ENCODE peak calls at places on chromosomes 12 and 14, in seven cellular contexts. One of them, this sample, is unnamed.

GRCh38 chr14:30921305-30921704 is 46.9 kb downstream of the COCH start:
- DNase-seq in HCT116: no peak
- DNase-seq in SK-N-SH: no peak
- DNase-seq in K562: no peak
- DNase-seq in H1: no peak
- DNase-seq in HepG2: no peak
- DNase-seq in GM12878: no peak
- DNase-seq in this sample: no peak

GRCh38 chr14:26709019-26709418 is 111.2 kb upstream of the NOVA1 start:
- DNase-seq in HepG2: no peak
- DNase-seq in H1: no peak
- DNase-seq in SK-N-SH: no peak
- DNase-seq in GM12878: no peak
- DNase-seq in HCT116: no peak
- DNase-seq in K562: no peak
- DNase-seq in this sample: no peak

GRCh38 chr12:50081096-50081808 is 3.9 kb upstream of the SMARCD1 start:
- DNase-seq in H1: no peak
- DNase-seq in SK-N-SH: no peak
- DNase-seq in HCT116: no peak
- DNase-seq in K562: no peak
- DNase-seq in GM12878: no peak
- DNase-seq in HepG2: no peak
- DNase-seq in this sample: no peak

GRCh38 chr12:52650520-52651081 is 1.4 kb downstream of the KRT2 start:
- DNase-seq in H1: no peak
- DNase-seq in SK-N-SH: no peak
- DNase-seq in K562: no peak
- DNase-seq in HepG2: no peak
- DNase-seq in GM12878: no peak
- DNase-seq in HCT116: no peak
- DNase-seq in this sample: no peak

GRCh38 chr12:13275366-13275765 is 78.8 kb downstream of the EMP1 start:
- DNase-seq in HepG2: no peak
- DNase-seq in SK-N-SH: no peak
- DNase-seq in HCT116: no peak
- DNase-seq in H1: no peak
- DNase-seq in GM12878: no peak
- DNase-seq in K562: no peak
- DNase-seq in this sample: no peak

GRCh38 chr14:23056956-23057756 is at the start of gene CDH24:
- DNase-seq in HepG2: no peak
- DNase-seq in K562: peak; percentile 90
- DNase-seq in HCT116: no peak
- DNase-seq in SK-N-SH: peak; percentile 90
- DNase-seq in GM12878: no peak
- DNase-seq in H1: peak; percentile 83
- DNase-seq in this sample: peak; percentile 81

GRCh38 chr12:131430158-131430772 is 280.6 kb upstream of the SFSWAP start:
- DNase-seq in K562: no peak
- DNase-seq in H1: no peak
- DNase-seq in HepG2: no peak
- DNase-seq in GM12878: no peak
- DNase-seq in HCT116: no peak
- DNase-seq in SK-N-SH: no peak
- DNase-seq in this sample: no peak

GRCh38 chr12:20524113-20524512 is 155.8 kb downstream of the PDE3A start:
- DNase-seq in SK-N-SH: no peak
- DNase-seq in HCT116: no peak
- DNase-seq in HepG2: no peak
- DNase-seq in GM12878: no peak
- DNase-seq in K562: no peak
- DNase-seq in H1: no peak
- DNase-seq in this sample: no peak

GRCh38 chr12:111998015-111998414 is 14.9 kb downstream of the TMEM116 start:
- DNase-seq in H1: no peak
- DNase-seq in HepG2: no peak
- DNase-seq in SK-N-SH: no peak
- DNase-seq in K562: no peak
- DNase-seq in HCT116: no peak
- DNase-seq in GM12878: no peak
- DNase-seq in this sample: no peak

GRCh38 chr12:68904351-68904982 is 28.5 kb downstream of the CPM start:
- DNase-seq in GM12878: no peak
- DNase-seq in H1: no peak
- DNase-seq in HCT116: no peak
- DNase-seq in SK-N-SH: no peak
- DNase-seq in K562: no peak
- DNase-seq in HepG2: no peak
- DNase-seq in this sample: no peak

GRCh38 chr14:41925409-41925808 is 318.7 kb downstream of the LRFN5 start:
- DNase-seq in K562: no peak
- DNase-seq in GM12878: no peak
- DNase-seq in HCT116: peak; percentile 10
- DNase-seq in SK-N-SH: no peak
- DNase-seq in HepG2: peak; percentile 28
- DNase-seq in H1: no peak
- DNase-seq in this sample: peak; percentile 70

GRCh38 chr14:53306267-53306721 is 153.2 kb upstream of the DDHD1 start:
- DNase-seq in HCT116: peak; percentile 28
- DNase-seq in SK-N-SH: peak; percentile 44
- DNase-seq in GM12878: no peak
- DNase-seq in K562: peak; percentile 30
- DNase-seq in H1: peak; percentile 61
- DNase-seq in HepG2: peak; percentile 19
- DNase-seq in this sample: peak; percentile 57

GRCh38 chr14:76958975-76959710 is 69.4 kb downstream of the IRF2BPL start:
- DNase-seq in HCT116: peak; percentile 64
- DNase-seq in H1: no peak
- DNase-seq in HepG2: peak; percentile 81
- DNase-seq in GM12878: peak; percentile 79
- DNase-seq in SK-N-SH: peak; percentile 77
- DNase-seq in K562: peak; percentile 82
- DNase-seq in this sample: peak; percentile 42

GRCh38 chr14:104883681-104884361 is 18.8 kb downstream of the CEP170B start:
- DNase-seq in HepG2: no peak
- DNase-seq in HCT116: no peak
- DNase-seq in H1: no peak
- DNase-seq in GM12878: no peak
- DNase-seq in SK-N-SH: no peak
- DNase-seq in K562: no peak
- DNase-seq in this sample: no peak

GRCh38 chr14:104881369-104881979 is 16.4 kb downstream of the CEP170B start:
- DNase-seq in HCT116: no peak
- DNase-seq in GM12878: no peak
- DNase-seq in SK-N-SH: peak; percentile 75
- DNase-seq in H1: no peak
- DNase-seq in HepG2: no peak
- DNase-seq in K562: no peak
- DNase-seq in this sample: no peak

GRCh38 chr14:104880584-104881210 is 15.6 kb downstream of the CEP170B start:
- DNase-seq in GM12878: no peak
- DNase-seq in H1: no peak
- DNase-seq in HepG2: no peak
- DNase-seq in SK-N-SH: no peak
- DNase-seq in K562: no peak
- DNase-seq in HCT116: no peak
- DNase-seq in this sample: no peak

GRCh38 chr14:104882991-104883660 is 18.1 kb downstream of the CEP170B start:
- DNase-seq in K562: no peak
- DNase-seq in HCT116: no peak
- DNase-seq in GM12878: no peak
- DNase-seq in SK-N-SH: no peak
- DNase-seq in HepG2: no peak
- DNase-seq in H1: no peak
- DNase-seq in this sample: no peak

GRCh38 chr14:104882325-104882973 is 17.4 kb downstream of the CEP170B start:
- DNase-seq in HCT116: peak; percentile 36
- DNase-seq in H1: peak; percentile 76
- DNase-seq in HepG2: no peak
- DNase-seq in SK-N-SH: peak; percentile 55
- DNase-seq in GM12878: no peak
- DNase-seq in K562: peak; percentile 67
- DNase-seq in this sample: peak; percentile 98
- TF ChIP-seq JUND in HCT116: no peak
- TF ChIP-seq JUND in H1: no peak
- TF ChIP-seq JUND in HepG2: no peak
- TF ChIP-seq JUND in SK-N-SH: no peak
- TF ChIP-seq JUND in GM12878: no peak
- TF ChIP-seq JUND in K562: no peak
- TF ChIP-seq JUND in this sample: no peak

GRCh38 chr14:96847451-96847850 is 50.3 kb downstream of the VRK1 start:
- DNase-seq in HepG2: no peak
- DNase-seq in GM12878: no peak
- DNase-seq in HCT116: no peak
- DNase-seq in SK-N-SH: no peak
- DNase-seq in H1: no peak
- DNase-seq in K562: no peak
- DNase-seq in this sample: no peak

GRCh38 chr14:96851694-96852381 is 54.7 kb downstream of the VRK1 start:
- DNase-seq in HCT116: no peak
- DNase-seq in K562: no peak
- DNase-seq in GM12878: no peak
- DNase-seq in HepG2: no peak
- DNase-seq in SK-N-SH: no peak
- DNase-seq in H1: no peak
- DNase-seq in this sample: no peak

GRCh38 chr14:96858643-96859042 is 61.5 kb downstream of the VRK1 start:
- DNase-seq in HCT116: no peak
- DNase-seq in HepG2: no peak
- DNase-seq in GM12878: no peak
- DNase-seq in H1: no peak
- DNase-seq in SK-N-SH: no peak
- DNase-seq in K562: no peak
- DNase-seq in this sample: no peak

GRCh38 chr14:96852823-96853422 is 55.7 kb downstream of the VRK1 start:
- DNase-seq in SK-N-SH: peak; percentile 16
- DNase-seq in H1: no peak
- DNase-seq in GM12878: peak; percentile 4
- DNase-seq in HCT116: peak; percentile 26
- DNase-seq in HepG2: peak; percentile 18
- DNase-seq in K562: peak; percentile 57
- DNase-seq in this sample: peak; percentile 58
- TF ChIP-seq JUND in SK-N-SH: no peak
- TF ChIP-seq JUND in H1: no peak
- TF ChIP-seq JUND in GM12878: no peak
- TF ChIP-seq JUND in HCT116: no peak
- TF ChIP-seq JUND in HepG2: no peak
- TF ChIP-seq JUND in K562: no peak
- TF ChIP-seq JUND in this sample: no peak

GRCh38 chr12:98058838-98059237 is 456.6 kb upstream of the TMPO start:
- DNase-seq in HepG2: no peak
- DNase-seq in HCT116: no peak
- DNase-seq in H1: no peak
- DNase-seq in GM12878: no peak
- DNase-seq in SK-N-SH: no peak
- DNase-seq in K562: no peak
- DNase-seq in this sample: no peak
- TF ChIP-seq JUND in HepG2: no peak
- TF ChIP-seq JUND in HCT116: no peak
- TF ChIP-seq JUND in H1: no peak
- TF ChIP-seq JUND in GM12878: no peak
- TF ChIP-seq JUND in SK-N-SH: no peak
- TF ChIP-seq JUND in K562: no peak
- TF ChIP-seq JUND in this sample: no peak

GRCh38 chr12:88627501-88627900 is 47.2 kb upstream of the KITLG start:
- DNase-seq in HCT116: no peak
- DNase-seq in SK-N-SH: no peak
- DNase-seq in HepG2: no peak
- DNase-seq in GM12878: no peak
- DNase-seq in H1: no peak
- DNase-seq in K562: no peak
- DNase-seq in this sample: no peak

GRCh38 chr12:88623777-88624548 is 43.7 kb upstream of the KITLG start:
- DNase-seq in SK-N-SH: no peak
- DNase-seq in HCT116: no peak
- DNase-seq in GM12878: no peak
- DNase-seq in H1: no peak
- DNase-seq in K562: no peak
- DNase-seq in HepG2: no peak
- DNase-seq in this sample: no peak

GRCh38 chr12:88628856-88629509 is 48.7 kb upstream of the KITLG start:
- DNase-seq in H1: no peak
- DNase-seq in HepG2: no peak
- DNase-seq in GM12878: no peak
- DNase-seq in K562: no peak
- DNase-seq in SK-N-SH: peak; percentile 11
- DNase-seq in HCT116: no peak
- DNase-seq in this sample: no peak

GRCh38 chr12:88624911-88625310 is 44.6 kb upstream of the KITLG start:
- DNase-seq in HCT116: no peak
- DNase-seq in SK-N-SH: no peak
- DNase-seq in HepG2: no peak
- DNase-seq in GM12878: no peak
- DNase-seq in K562: no peak
- DNase-seq in H1: no peak
- DNase-seq in this sample: no peak

GRCh38 chr12:88625316-88625715 is 45.0 kb upstream of the KITLG start:
- DNase-seq in HepG2: no peak
- DNase-seq in SK-N-SH: no peak
- DNase-seq in K562: no peak
- DNase-seq in GM12878: no peak
- DNase-seq in HCT116: no peak
- DNase-seq in H1: no peak
- DNase-seq in this sample: no peak
- TF ChIP-seq JUND in HepG2: no peak
- TF ChIP-seq JUND in SK-N-SH: no peak
- TF ChIP-seq JUND in K562: no peak
- TF ChIP-seq JUND in GM12878: no peak
- TF ChIP-seq JUND in HCT116: no peak
- TF ChIP-seq JUND in H1: no peak
- TF ChIP-seq JUND in this sample: no peak

This sample was measured in T47D.